ENCODE peak calls at places on chromosomes 2 and 18, in eight cellular contexts. One of them, this sample, is unnamed.

GRCh38 chr2:55365303-55365702 is 54.4 kb downstream of the CCDC88A start:
- DNase-seq in NCI-H82: no peak
- DNase-seq in AG10803: no peak
- DNase-seq in activated CD8-positive, alpha-beta T cell treated with anti-CD3 and anti-CD28 coated beads for 36 hours: no peak
- DNase-seq in Daoy: no peak
- DNase-seq in germinal center: peak
- DNase-seq in mesendoderm: no peak
- DNase-seq in choroid plexus epithelial cell: peak
- DNase-seq in this sample: no peak

GRCh38 chr2:169664978-169665930 is 29.0 kb downstream of the CFAP210 start:
- DNase-seq in NCI-H82: no peak
- DNase-seq in AG10803: peak
- DNase-seq in activated CD8-positive, alpha-beta T cell treated with anti-CD3 and anti-CD28 coated beads for 36 hours: no peak
- DNase-seq in Daoy: no peak
- DNase-seq in germinal center: no peak
- DNase-seq in mesendoderm: no peak
- DNase-seq in choroid plexus epithelial cell: peak
- DNase-seq in this sample: no peak

GRCh38 chr2:228426502-228427216 is 245.2 kb upstream of the SPHKAP start:
- DNase-seq in NCI-H82: no peak
- DNase-seq in AG10803: peak
- DNase-seq in activated CD8-positive, alpha-beta T cell treated with anti-CD3 and anti-CD28 coated beads for 36 hours: no peak
- DNase-seq in Daoy: no peak
- DNase-seq in germinal center: no peak
- DNase-seq in mesendoderm: no peak
- DNase-seq in choroid plexus epithelial cell: no peak
- DNase-seq in this sample: no peak

GRCh38 chr18:623760-624620 is 27.2 kb downstream of the CLUL1 start:
- DNase-seq in NCI-H82: peak
- DNase-seq in AG10803: peak
- DNase-seq in activated CD8-positive, alpha-beta T cell treated with anti-CD3 and anti-CD28 coated beads for 36 hours: peak
- DNase-seq in Daoy: peak
- DNase-seq in germinal center: peak
- DNase-seq in mesendoderm: peak
- DNase-seq in choroid plexus epithelial cell: peak
- DNase-seq in this sample: peak

GRCh38 chr2:120952318-120952717 is 216.7 kb downstream of the GLI2 start:
- DNase-seq in NCI-H82: no peak
- DNase-seq in AG10803: peak
- DNase-seq in activated CD8-positive, alpha-beta T cell treated with anti-CD3 and anti-CD28 coated beads for 36 hours: no peak
- DNase-seq in Daoy: peak
- DNase-seq in germinal center: no peak
- DNase-seq in mesendoderm: no peak
- DNase-seq in choroid plexus epithelial cell: peak
- DNase-seq in this sample: no peak

GRCh38 chr2:167388497-167388896 is 500.2 kb downstream of the XIRP2 start:
- DNase-seq in NCI-H82: peak
- DNase-seq in AG10803: no peak
- DNase-seq in activated CD8-positive, alpha-beta T cell treated with anti-CD3 and anti-CD28 coated beads for 36 hours: no peak
- DNase-seq in Daoy: no peak
- DNase-seq in germinal center: no peak
- DNase-seq in mesendoderm: peak
- DNase-seq in choroid plexus epithelial cell: no peak
- DNase-seq in this sample: no peak

GRCh38 chr2:46181789-46182530 is 115.2 kb upstream of the EPAS1 start:
- DNase-seq in NCI-H82: no peak
- DNase-seq in AG10803: no peak
- DNase-seq in activated CD8-positive, alpha-beta T cell treated with anti-CD3 and anti-CD28 coated beads for 36 hours: no peak
- DNase-seq in Daoy: peak
- DNase-seq in germinal center: no peak
- DNase-seq in mesendoderm: no peak
- DNase-seq in choroid plexus epithelial cell: no peak
- DNase-seq in this sample: no peak

GRCh38 chr2:10278029-10278762 is 24.5 kb upstream of the HPCAL1 start:
- DNase-seq in NCI-H82: no peak
- DNase-seq in AG10803: peak
- DNase-seq in activated CD8-positive, alpha-beta T cell treated with anti-CD3 and anti-CD28 coated beads for 36 hours: peak
- DNase-seq in Daoy: peak
- DNase-seq in germinal center: no peak
- DNase-seq in mesendoderm: no peak
- DNase-seq in choroid plexus epithelial cell: peak
- DNase-seq in this sample: peak

GRCh38 chr2:233402346-233402745 is 48.1 kb downstream of the DGKD start:
- DNase-seq in NCI-H82: no peak
- DNase-seq in AG10803: no peak
- DNase-seq in activated CD8-positive, alpha-beta T cell treated with anti-CD3 and anti-CD28 coated beads for 36 hours: no peak
- DNase-seq in Daoy: no peak
- DNase-seq in germinal center: no peak
- DNase-seq in mesendoderm: no peak
- DNase-seq in choroid plexus epithelial cell: no peak
- DNase-seq in this sample: no peak

GRCh38 chr18:48997985-48998831 is 47.4 kb upstream of the SMAD7 start:
- DNase-seq in NCI-H82: no peak
- DNase-seq in AG10803: peak
- DNase-seq in activated CD8-positive, alpha-beta T cell treated with anti-CD3 and anti-CD28 coated beads for 36 hours: no peak
- DNase-seq in Daoy: peak
- DNase-seq in germinal center: no peak
- DNase-seq in mesendoderm: peak
- DNase-seq in choroid plexus epithelial cell: peak
- DNase-seq in this sample: no peak

GRCh38 chr2:232331071-232331470 is 47.5 kb upstream of the ALPP start:
- DNase-seq in NCI-H82: no peak
- DNase-seq in AG10803: no peak
- DNase-seq in activated CD8-positive, alpha-beta T cell treated with anti-CD3 and anti-CD28 coated beads for 36 hours: no peak
- DNase-seq in Daoy: no peak
- DNase-seq in germinal center: no peak
- DNase-seq in mesendoderm: no peak
- DNase-seq in choroid plexus epithelial cell: no peak
- DNase-seq in this sample: no peak

GRCh38 chr2:67156796-67157195 is 240.3 kb upstream of the ETAA1 start:
- DNase-seq in NCI-H82: no peak
- DNase-seq in AG10803: no peak
- DNase-seq in activated CD8-positive, alpha-beta T cell treated with anti-CD3 and anti-CD28 coated beads for 36 hours: no peak
- DNase-seq in Daoy: no peak
- DNase-seq in germinal center: no peak
- DNase-seq in mesendoderm: no peak
- DNase-seq in choroid plexus epithelial cell: no peak
- DNase-seq in this sample: no peak

GRCh38 chr2:240226672-240227537 is 86.4 kb upstream of the OTOS start:
- DNase-seq in NCI-H82: no peak
- DNase-seq in AG10803: no peak
- DNase-seq in activated CD8-positive, alpha-beta T cell treated with anti-CD3 and anti-CD28 coated beads for 36 hours: no peak
- DNase-seq in Daoy: no peak
- DNase-seq in germinal center: no peak
- DNase-seq in mesendoderm: no peak
- DNase-seq in choroid plexus epithelial cell: no peak
- DNase-seq in this sample: no peak

GRCh38 chr2:33135645-33136044 is 188.9 kb downstream of the LTBP1 start:
- DNase-seq in NCI-H82: no peak
- DNase-seq in AG10803: peak
- DNase-seq in activated CD8-positive, alpha-beta T cell treated with anti-CD3 and anti-CD28 coated beads for 36 hours: no peak
- DNase-seq in Daoy: no peak
- DNase-seq in germinal center: no peak
- DNase-seq in mesendoderm: no peak
- DNase-seq in choroid plexus epithelial cell: no peak
- DNase-seq in this sample: no peak

GRCh38 chr2:20530520-20530919 is 83.6 kb downstream of the RHOB start:
- DNase-seq in NCI-H82: no peak
- DNase-seq in AG10803: no peak
- DNase-seq in activated CD8-positive, alpha-beta T cell treated with anti-CD3 and anti-CD28 coated beads for 36 hours: no peak
- DNase-seq in Daoy: no peak
- DNase-seq in germinal center: no peak
- DNase-seq in mesendoderm: no peak
- DNase-seq in choroid plexus epithelial cell: no peak
- DNase-seq in this sample: no peak

GRCh38 chr2:104656496-104657310 is 197.2 kb upstream of the POU3F3 start:
- DNase-seq in NCI-H82: no peak
- DNase-seq in AG10803: no peak
- DNase-seq in activated CD8-positive, alpha-beta T cell treated with anti-CD3 and anti-CD28 coated beads for 36 hours: no peak
- DNase-seq in Daoy: no peak
- DNase-seq in germinal center: no peak
- DNase-seq in mesendoderm: peak
- DNase-seq in choroid plexus epithelial cell: no peak
- DNase-seq in this sample: no peak

This sample was measured in small intestine.